ENCODE peak calls at places on chromosomes 12 and 14, in six cellular contexts. O, Q, S, F, I and C are unnamed samples.
A peak's percentile ranks its signal among the peaks of the same experiment; 100 is the strongest.

GRCh38 chr14:35390577-35391387 is 13.8 kb downstream of the NFKBIA start:
- DNase-seq in I (no peak), O (no peak), S (peak; percentile 31), Q (no peak), F (no peak), C (no peak)

GRCh38 chr14:34665785-34666425 is 36.0 kb upstream of the SNX6 start:
- DNase-seq in F (peak; percentile 91), Q (no peak), I (no peak), O (no peak), S (peak; percentile 57), C (peak; percentile 93)

GRCh38 chr12:111368291-111368683 is 608 bp downstream of the PHETA1 start:
- DNase-seq in I (peak; percentile 71), F (peak; percentile 18), O (peak; percentile 32), Q (peak; percentile 89), S (no peak), C (no peak)

GRCh38 chr14:57871487-57872080 is 5.7 kb upstream of the SLC35F4 start:
- DNase-seq in F (peak; percentile 62), O (no peak), I (no peak), Q (no peak), S (peak; percentile 33), C (peak; percentile 73)

GRCh38 chr14:91405241-91405721 is 12.3 kb downstream of the CCDC88C start:
- DNase-seq in S (no peak), Q (no peak), O (no peak), I (no peak), F (no peak), C (no peak)

GRCh38 chr12:25458047-25458552 is 95.0 kb downstream of the LMNTD1 start:
- DNase-seq in Q (no peak), F (peak; percentile 81), I (no peak), O (no peak), S (peak; percentile 95), C (peak; percentile 88)

GRCh38 chr12:111412007-111412829 is 6.5 kb downstream of the SH2B3 start:
- DNase-seq in Q (no peak), O (no peak), I (peak; percentile 60), S (no peak), F (peak; percentile 50), C (no peak)

GRCh38 chr12:119180380-119181040 is 1.8 kb downstream of the HSPB8 start:
- DNase-seq in F (peak; percentile 72), I (peak; percentile 54), Q (peak; percentile 92), O (peak; percentile 43), S (no peak), C (peak; percentile 74)

GRCh38 chr12:124762791-124763593 is 100.7 kb downstream of the SCARB1 start:
- DNase-seq in S (peak; percentile 88), I (no peak), O (no peak), F (peak; percentile 42), Q (no peak), C (peak; percentile 39)

GRCh38 chr14:87131879-87132278 is 861.1 kb downstream of the GALC start:
- DNase-seq in Q (no peak), F (no peak), O (no peak), S (peak; percentile 91), I (no peak), C (peak; percentile 30)

GRCh38 chr14:77338332-77338731 is 17.5 kb downstream of the GSTZ1 start:
- DNase-seq in S (no peak), Q (no peak), O (no peak), I (no peak), F (no peak), C (no peak)

GRCh38 chr12:89453579-89453978 is 71.0 kb downstream of the GALNT4 start:
- DNase-seq in Q (no peak), I (no peak), S (peak; percentile 51), O (no peak), F (peak; percentile 87), C (peak; percentile 92)

GRCh38 chr12:63319386-63319785 is 168.4 kb upstream of the AVPR1A start:
- DNase-seq in O (no peak), Q (no peak), F (no peak), S (peak; percentile 94), I (no peak), C (no peak)

GRCh38 chr12:6323340-6323994 is 13.0 kb downstream of the PLEKHG6 start:
- DNase-seq in S (peak; percentile 89), Q (no peak), O (peak; percentile 58), I (no peak), F (peak; percentile 97), C (peak; percentile 92)

GRCh38 chr12:131840643-131841416 is 12.6 kb downstream of the MMP17 start:
- DNase-seq in F (no peak), S (no peak), O (no peak), Q (no peak), I (no peak), C (no peak)

GRCh38 chr12:4717806-4718205 is 2.4 kb upstream of the GALNT8 start:
- DNase-seq in Q (no peak), F (no peak), S (no peak), O (no peak), I (no peak), C (no peak)

GRCh38 chr14:56322531-56322930 is 204.3 kb downstream of the PELI2 start:
- DNase-seq in S (no peak), Q (peak; percentile 6), O (no peak), F (no peak), I (no peak), C (no peak)

DNA sequence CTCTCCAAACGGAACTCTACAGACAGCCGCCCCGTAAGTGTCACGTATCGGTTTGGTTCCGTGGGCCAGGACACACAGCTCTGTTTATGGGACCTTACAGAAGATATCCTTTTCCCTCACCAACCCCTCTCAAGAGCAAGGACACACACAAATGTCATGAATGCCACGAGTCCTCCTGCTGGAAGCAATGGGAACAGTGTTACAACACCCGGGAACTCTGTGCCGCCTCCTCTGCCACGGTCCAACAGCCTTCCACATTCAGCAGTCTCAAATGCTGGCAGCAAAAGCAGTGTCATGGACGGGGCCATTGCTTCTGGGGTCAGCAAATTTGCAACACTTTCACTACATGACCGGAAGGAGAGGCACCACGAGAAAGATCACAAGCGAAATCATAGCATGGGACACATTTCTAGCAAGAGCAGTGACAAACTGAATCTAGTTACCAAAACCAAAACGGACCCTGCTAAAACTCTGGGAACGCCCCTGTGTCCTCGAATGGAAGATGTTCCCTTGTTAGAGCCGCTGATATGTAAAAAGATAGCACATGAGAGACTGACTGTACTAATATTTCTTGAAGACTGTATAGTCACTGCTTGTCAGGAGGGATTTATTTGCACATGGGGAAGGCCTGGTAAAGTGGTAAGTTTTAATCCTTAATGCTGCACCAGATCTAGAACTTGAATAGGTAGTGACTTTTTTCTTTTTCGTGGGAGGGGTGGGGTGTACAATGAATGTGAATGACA is 69.7 kb downstream of the WDR20 start:
- DNase-seq in S (no peak), I (no peak), O (no peak), F (peak; percentile 32), Q (no peak), C (peak; percentile 37)
- TF ChIP-seq CTCF in S (peak; percentile 30), I (no peak), O (no peak), F (peak; percentile 13), Q (no peak), C (peak; percentile 54)

GRCh38 chr14:73753887-73754880 is 40.0 kb upstream of the PNMA1 start:
- DNase-seq in S (no peak), Q (peak; percentile 90), I (peak; percentile 72), F (no peak), O (no peak), C (peak; percentile 63)

GRCh38 chr14:73754911-73755360 is 40.8 kb upstream of the PNMA1 start:
- DNase-seq in I (peak; percentile 72), Q (peak; percentile 91), S (no peak), O (no peak), F (peak; percentile 75), C (peak; percentile 74)

GRCh38 chr14:73751157-73751691 is 37.0 kb upstream of the PNMA1 start:
- DNase-seq in O (no peak), Q (no peak), S (no peak), F (no peak), I (peak; percentile 65), C (no peak)

GRCh38 chr14:73752297-73752992 is 38.3 kb upstream of the PNMA1 start:
- DNase-seq in O (no peak), S (peak; percentile 50), Q (peak; percentile 89), I (peak; percentile 87), F (peak; percentile 87), C (peak; percentile 97)

DNA sequence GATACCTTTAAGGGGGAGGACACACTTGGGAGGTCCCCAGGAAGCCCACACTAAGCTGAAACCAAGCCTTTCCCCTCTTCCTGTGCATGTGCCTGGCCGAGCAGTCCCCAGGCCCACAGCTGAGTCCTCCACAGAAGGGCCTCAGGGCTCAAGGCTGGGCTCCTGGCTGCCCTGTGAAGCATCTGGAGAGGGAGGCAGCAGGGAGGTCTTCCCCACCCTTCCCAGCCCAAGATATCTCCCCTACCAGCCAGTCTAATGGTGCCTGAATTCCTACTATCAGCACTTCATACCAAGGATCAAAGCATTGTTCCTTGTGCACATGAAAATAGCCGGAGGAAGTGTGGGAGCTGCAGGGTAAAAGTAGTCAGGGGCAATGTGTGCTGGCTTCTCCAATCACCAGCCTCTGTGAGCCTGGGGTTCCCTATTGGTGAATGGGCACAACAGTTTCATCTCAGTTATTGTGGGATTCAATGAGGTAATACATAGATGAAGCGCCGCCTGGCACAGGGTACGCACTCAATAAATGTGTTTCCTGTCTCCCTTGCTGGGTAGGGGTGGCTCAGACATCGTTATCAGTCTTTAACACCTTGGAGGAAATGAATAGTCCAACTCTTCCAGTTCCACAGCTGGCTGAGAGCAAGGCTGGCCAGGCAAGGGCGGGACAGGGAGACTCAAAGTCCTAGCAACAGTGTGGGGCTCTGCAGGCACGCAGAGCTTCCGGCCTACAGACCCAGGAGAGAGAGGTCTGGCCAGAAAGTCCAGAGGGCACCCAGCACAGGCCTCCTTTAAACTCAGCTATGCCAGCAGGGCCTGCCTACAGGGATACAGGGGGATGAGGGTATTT is 39.1 kb upstream of the PNMA1 start:
- DNase-seq in I (peak; percentile 91), O (no peak), F (peak; percentile 61), Q (peak; percentile 90), S (no peak), C (no peak)
- H3K4me3 ChIP-seq in I (no peak overlapping the region), O (no peak overlapping the region), F (no peak overlapping the region), Q (no peak overlapping the region), S (no peak overlapping the region), C (peak overlapping the region; percentile 15)

GRCh38 chr12:98073610-98074009 is 441.8 kb upstream of the TMPO start:
- DNase-seq in O (no peak), Q (no peak), S (no peak), F (no peak), I (no peak), C (no peak)

DNA sequence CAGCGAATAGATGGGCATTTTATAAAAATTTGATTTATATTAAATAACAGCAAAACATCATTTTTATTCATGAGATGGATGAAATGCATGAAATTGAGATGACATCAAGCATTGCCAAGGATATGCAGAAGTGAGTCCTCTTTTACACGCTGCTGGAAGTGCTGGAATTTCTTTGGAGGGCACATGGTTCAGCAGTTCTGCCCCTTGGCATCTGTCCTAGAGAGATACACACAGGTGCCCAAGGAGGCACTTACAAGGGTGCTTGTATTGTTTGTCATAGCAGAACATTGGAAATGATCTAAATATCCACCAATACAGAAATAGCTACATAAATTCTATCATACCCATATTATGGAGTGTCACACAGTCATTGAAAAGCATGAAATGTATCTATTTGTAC is 441.1 kb upstream of the TMPO start:
- DNase-seq in F (no peak), I (no peak), S (no peak), O (no peak), Q (no peak), C (no peak)
- TF ChIP-seq CTCF in F (no peak), I (no peak), S (no peak), O (no peak), Q (no peak), C (no peak)

DNA sequence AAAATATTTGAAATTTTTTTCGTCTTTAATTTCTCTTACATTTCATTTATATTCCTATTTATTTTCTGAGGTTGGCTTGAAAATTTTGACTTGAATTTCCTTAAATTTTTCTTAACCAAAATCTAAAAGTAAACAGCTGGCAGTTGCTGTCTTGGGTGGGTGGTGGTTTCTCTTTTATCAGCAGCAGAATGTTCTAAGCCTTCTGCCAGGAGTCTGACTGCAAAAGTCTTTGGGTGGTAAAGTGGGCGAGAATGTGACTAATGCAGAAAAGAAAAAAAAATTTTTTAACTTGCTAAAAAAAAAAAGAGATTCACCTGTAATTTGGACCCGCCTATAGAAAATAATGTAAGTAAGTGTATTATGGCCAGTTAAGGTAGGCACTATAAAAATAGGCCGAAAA is 2.5 kb downstream of the FGFR1OP2 start:
- DNase-seq in F (peak; percentile 59), I (no peak), Q (no peak), S (no peak), O (no peak), C (no peak)
- H3K4me3 ChIP-seq in F (peak overlapping the region; percentile 11), I (no peak overlapping the region), Q (no peak overlapping the region), S (peak overlapping the region; percentile 56), O (no peak overlapping the region), C (no peak overlapping the region)